ENCODE peak calls at places on chromosome 15, in seven cellular contexts. Z is astrocyte, G is kidney tubule cell, C is substantia nigra, J is mucosa of gallbladder, A is brain microvascular endothelial cell, T is choroid plexus epithelial cell. K is an unnamed sample.

GRCh38 chr15:100929641-100930042 is 10.5 kb downstream of the LRRK1 start:
- DNase-seq in A (no peak), C (no peak), J (no peak), T (peak), Z (no peak), G (peak), K (no peak)

GRCh38 chr15:61184431-61184830 is 44.7 kb downstream of the RORA start:
- DNase-seq in G (no peak), C (no peak), A (no peak), J (no peak), Z (no peak), T (no peak), K (no peak)

GRCh38 chr15:87764461-87765236 is 491.9 kb downstream of the NTRK3 start:
- DNase-seq in Z (peak), C (no peak), G (peak), T (peak), A (peak), J (no peak), K (peak)

GRCh38 chr15:53414167-53414566 is 345.3 kb downstream of the WDR72 start:
- DNase-seq in T (no peak), A (no peak), G (peak), J (no peak), C (no peak), Z (no peak), K (no peak)

GRCh38 chr15:39301589-39301999 is 279.3 kb upstream of the THBS1 start:
- DNase-seq in G (no peak), Z (peak), A (no peak), C (no peak), J (no peak), T (peak), K (peak)

GRCh38 chr15:64865998-64866520 is 24.3 kb downstream of the PLEKHO2 start:
- DNase-seq in T (peak), G (peak), A (peak), J (no peak), Z (peak), C (no peak), K (peak)

GRCh38 chr15:50718700-50719125 is 32.1 kb upstream of the TRPM7 start:
- DNase-seq in G (no peak), J (peak), Z (no peak), T (no peak), C (no peak), A (no peak), K (no peak)

GRCh38 chr15:77836116-77836798 is 203.5 kb upstream of the LINGO1 start:
- DNase-seq in G (peak), Z (peak), A (peak), T (peak), C (no peak), J (no peak), K (no peak)

GRCh38 chr15:90646662-90647305 is 70.4 kb upstream of the BLM start:
- DNase-seq in J (no peak), G (no peak), C (no peak), Z (no peak), A (no peak), T (no peak), K (no peak)

GRCh38 chr15:101478701-101479341 is 10.7 kb downstream of the PCSK6 start:
- DNase-seq in Z (no peak), C (no peak), G (no peak), J (no peak), A (no peak), T (no peak), K (no peak)

GRCh38 chr15:78213956-78214355 is 20.4 kb downstream of the ACSBG1 start:
- DNase-seq in C (no peak), G (no peak), A (no peak), J (no peak), T (no peak), Z (no peak), K (no peak)

GRCh38 chr15:71469393-71469792 is 341.0 kb upstream of the NR2E3 start:
- DNase-seq in A (no peak), Z (no peak), C (no peak), G (no peak), J (no peak), T (peak), K (no peak)

GRCh38 chr15:101142711-101143110 is 109.1 kb downstream of the CHSY1 start:
- DNase-seq in G (no peak), J (no peak), T (no peak), C (no peak), Z (no peak), A (no peak), K (no peak)

GRCh38 chr15:43880406-43881184 is 53.8 kb downstream of the WDR76 start:
- DNase-seq in J (no peak), C (no peak), G (peak), Z (peak), T (peak), A (no peak), K (no peak)

GRCh38 chr15:31457631-31458526 is 131.2 kb downstream of the KLF13 start:
- DNase-seq in A (peak), G (peak), Z (peak), J (no peak), T (peak), C (no peak), K (peak)

GRCh38 chr15:90664650-90665287 is 52.4 kb upstream of the BLM start:
- DNase-seq in C (no peak), T (peak), J (no peak), A (peak), G (peak), Z (no peak), K (no peak)

GRCh38 chr15:29674661-29675533 is 147.4 kb downstream of the TJP1 start:
- DNase-seq in G (peak), J (peak), A (no peak), T (no peak), C (no peak), Z (peak), K (no peak)

GRCh38 chr15:69797051-69797595 is 300.6 kb downstream of the TLE3 start:
- DNase-seq in A (no peak), T (no peak), Z (no peak), J (no peak), G (no peak), C (no peak), K (no peak)

GRCh38 chr15:81118361-81118760 is 15.7 kb upstream of the CFAP161 start:
- DNase-seq in J (no peak), G (no peak), Z (no peak), A (no peak), T (no peak), C (no peak), K (no peak)

K was measured in AG04449.